ENCODE peak calls at places on chromosomes 7 and 10, in seven cellular contexts. W is A172; S is GM12865; Q is fibroblast of pulmonary artery; P is small intestine; E is AG04450; R is stimulated activated naive CD8-positive, alpha-beta T cell treated with anti-CD3 and anti-CD28 coated beads, Interleukin-15, Interleukin-2, amounts not matched to agents 100 U/mL and 50 U/mL, for 24 hours. I is an unnamed sample.

GRCh38 chr10:78764436-78764835 is 304.3 kb upstream of the ZMIZ1 start:
- DNase-seq in S (no peak), E (no peak), W (no peak), P (no peak), R (peak), Q (no peak), I (peak)

GRCh38 chr10:67770537-67770936 is 67.5 kb downstream of the DNAJC12 start:
- DNase-seq in S (peak), Q (no peak), P (no peak), W (no peak), E (no peak), R (no peak), I (no peak)

GRCh38 chr10:68572151-68572550 is 12.0 kb downstream of the TET1 start:
- DNase-seq in Q (no peak), S (no peak), R (no peak), W (no peak), P (no peak), E (no peak), I (no peak)

GRCh38 chr10:67175354-67175753 is 249.5 kb downstream of the LRRTM3 start:
- DNase-seq in E (no peak), S (no peak), Q (no peak), P (no peak), R (no peak), W (no peak), I (no peak)

GRCh38 chr10:75021851-75022250 is 89.6 kb upstream of the SAMD8 start:
- DNase-seq in R (no peak), Q (no peak), W (no peak), P (peak), S (no peak), E (no peak), I (no peak)

GRCh38 chr10:24790599-24790998 is 66.9 kb upstream of the ARHGAP21 start:
- DNase-seq in Q (no peak), R (no peak), P (no peak), E (no peak), S (no peak), W (no peak), I (no peak)

GRCh38 chr10:86439544-86439943 is 72.9 kb upstream of the GRID1 start:
- DNase-seq in W (no peak), E (peak), Q (peak), P (peak), R (no peak), S (no peak), I (peak)

GRCh38 chr10:85012305-85012704 is 683.9 kb downstream of the CCSER2 start:
- DNase-seq in P (no peak), R (no peak), Q (no peak), W (no peak), S (no peak), E (no peak), I (no peak)

GRCh38 chr7:57579454-57579853 is 129.5 kb downstream of the ZNF716 start:
- DNase-seq in W (no peak), R (no peak), S (no peak), E (no peak), Q (no peak), P (no peak), I (peak)

GRCh38 chr7:47596502-47597202 is 14.7 kb upstream of the TNS3 start:
- DNase-seq in W (peak), Q (no peak), P (no peak), S (no peak), R (no peak), E (no peak), I (no peak)

GRCh38 chr10:74851834-74852233 is 25.4 kb downstream of the KAT6B start:
- DNase-seq in E (no peak), Q (peak), R (no peak), W (no peak), P (no peak), S (no peak), I (no peak)

GRCh38 chr10:131277278-131277677 is 34.2 kb downstream of the TCERG1L start:
- DNase-seq in P (no peak), W (no peak), S (no peak), Q (no peak), R (no peak), E (no peak), I (no peak)

GRCh38 chr10:70913546-70914240 is 25.3 kb upstream of the PCBD1 start:
- DNase-seq in E (no peak), W (no peak), S (no peak), P (no peak), R (no peak), Q (no peak), I (peak)

GRCh38 chr7:21336743-21337142 is 91.1 kb upstream of the SP4 start:
- DNase-seq in R (no peak), W (no peak), E (no peak), S (no peak), Q (no peak), P (no peak), I (no peak)